ENCODE peak calls at places on chromosomes 6 and 20, in nine cellular contexts. U is cardiac fibroblast, Y is brain microvascular endothelial cell, E is G401, Q is T-helper 1 cell, P is non-pigmented ciliary epithelial cell, T is GM03348, N is T-helper 17 cell, V is heart right ventricle. W is an unnamed sample.

GRCh38 chr6:5084192-5084786 is 852 bp upstream of the PPP1R3G start:
- DNase-seq in T (peak), U (no peak), V (peak), Y (no peak), P (no peak), E (no peak), N (no peak), Q (no peak), W (no peak)

GRCh38 chr6:136945626-136946235 is 23.6 kb downstream of the SLC35D3 start:
- DNase-seq in U (no peak), E (no peak), Q (no peak), Y (no peak), N (no peak), V (no peak), P (no peak), T (no peak), W (no peak)

GRCh38 chr6:125190667-125191066 is 37.1 kb downstream of the TPD52L1 start:
- DNase-seq in Q (no peak), E (no peak), V (no peak), P (no peak), Y (no peak), T (no peak), U (no peak), N (no peak), W (no peak)

GRCh38 chr20:1034420-1034799 is 32.3 kb upstream of the RSPO4 start:
- DNase-seq in Y (no peak), E (no peak), Q (no peak), T (no peak), P (no peak), U (no peak), V (no peak), N (no peak), W (no peak)

GRCh38 chr6:113894712-113895674 is 37.8 kb downstream of the MARCKS start:
- DNase-seq in U (peak), T (peak), V (no peak), Q (no peak), N (no peak), Y (no peak), E (peak), P (no peak), W (no peak)

GRCh38 chr6:24831771-24832718 is 33.3 kb upstream of the ARMH2 start:
- DNase-seq in T (peak), P (no peak), N (no peak), V (no peak), U (no peak), Y (peak), Q (no peak), E (no peak), W (no peak)

GRCh38 chr20:44302026-44302669 is 8.9 kb downstream of the FITM2 start:
- DNase-seq in P (no peak), U (no peak), N (no peak), Y (no peak), Q (no peak), T (no peak), E (no peak), V (no peak), W (no peak)

GRCh38 chr6:16683524-16684194 is 77.6 kb downstream of the ATXN1 start:
- DNase-seq in T (peak), U (peak), Y (peak), V (no peak), E (no peak), N (no peak), Q (no peak), P (peak), W (no peak)

GRCh38 chr6:43052842-43053544 is 658 bp downstream of the CUL7 start:
- DNase-seq in Y (peak), V (peak), U (peak), T (peak), Q (no peak), N (no peak), P (no peak), E (no peak), W (no peak)

GRCh38 chr6:5036309-5036708 is 32.5 kb upstream of the RPP40 start:
- DNase-seq in N (no peak), V (no peak), U (peak), Q (no peak), E (no peak), P (no peak), T (no peak), Y (peak), W (no peak)

GRCh38 chr20:31430568-31431095 is 9.8 kb upstream of the DEFB123 start:
- DNase-seq in Y (no peak), E (no peak), T (no peak), Q (no peak), N (no peak), V (no peak), U (no peak), P (no peak), W (no peak)

GRCh38 chr6:49551126-49551865 is 828 bp downstream of the C6orf141 start:
- DNase-seq in P (no peak), N (no peak), V (no peak), E (peak), Y (no peak), T (peak), U (no peak), Q (no peak), W (peak)